ENCODE peak calls at places on chromosomes 11 and 22, in eight cellular contexts. B, U, V, J, H, T, W and I are unnamed samples.

GRCh38 chr11:19803506-19803998 is 90.9 kb downstream of the NAV2 start:
- DNase-seq in U (peak; percentile 69), W (no peak), T (no peak), H (no peak), J (no peak), V (no peak), B (peak; percentile 85), I (no peak)

GRCh38 chr11:134785059-134785458 is 373.0 kb upstream of the B3GAT1 start:
- DNase-seq in H (no peak), W (no peak), J (no peak), T (no peak), B (no peak), V (no peak), U (no peak), I (no peak)

GRCh38 chr11:115806056-115806455 is 301.8 kb upstream of the CADM1 start:
- DNase-seq in T (no peak), V (no peak), J (no peak), H (no peak), U (no peak), W (no peak), B (no peak), I (no peak)

GRCh38 chr11:20671856-20672546 is 2.6 kb downstream of the NELL1 start:
- DNase-seq in W (no peak), T (no peak), U (no peak), J (no peak), V (no peak), H (no peak), B (no peak), I (no peak)

GRCh38 chr11:73597340-73597955 is 464 bp downstream of the FAM168A start:
- DNase-seq in H (no peak), W (no peak), B (no peak), J (no peak), T (no peak), U (no peak), V (no peak), I (no peak)

GRCh38 chr22:48096411-48096810 is 1334.0 kb downstream of the TBC1D22A start:
- DNase-seq in J (no peak), B (no peak), V (no peak), W (no peak), U (no peak), T (no peak), H (no peak), I (no peak)

GRCh38 chr22:39773976-39774539 is 119.5 kb downstream of the ENTHD1 start:
- DNase-seq in T (no peak), J (peak; percentile 89), U (peak; percentile 13), B (no peak), H (peak; percentile 71), W (peak; percentile 3), V (no peak), I (peak; percentile 51)

GRCh38 chr11:33542921-33543320 is 157.7 kb downstream of the C11orf91 start:
- DNase-seq in H (peak; percentile 34), B (peak; percentile 67), J (peak; percentile 24), V (peak; percentile 22), W (peak; percentile 39), T (no peak), U (peak; percentile 44), I (peak; percentile 31)

GRCh38 chr22:22431271-22432220 is 77.0 kb downstream of the ZNF280B start:
- DNase-seq in H (peak; percentile 71), U (peak; percentile 72), J (peak; percentile 51), W (peak; percentile 32), B (peak; percentile 60), V (no peak), T (peak; percentile 52), I (peak; percentile 58)

GRCh38 chr11:114762437-114762836 is 84.1 kb downstream of the NXPE2 start:
- DNase-seq in J (peak; percentile 27), H (peak; percentile 29), B (peak; percentile 65), V (peak; percentile 21), W (peak; percentile 47), U (peak; percentile 86), T (no peak), I (no peak)

GRCh38 chr11:48019230-48019584 is 38.8 kb downstream of the PTPRJ start:
- DNase-seq in B (no peak), V (no peak), J (peak; percentile 76), T (no peak), W (peak; percentile 30), U (no peak), H (no peak), I (no peak)

GRCh38 chr11:45560935-45561330 is 104.5 kb downstream of the CHST1 start:
- DNase-seq in H (no peak), J (no peak), B (no peak), T (no peak), V (no peak), W (no peak), U (no peak), I (no peak)

GRCh38 chr22:19168088-19168890 is 10.2 kb downstream of the SLC25A1 start:
- DNase-seq in U (no peak), J (no peak), T (no peak), W (no peak), B (no peak), V (no peak), H (no peak), I (no peak)

GRCh38 chr11:61901353-61901858 is 10.1 kb upstream of the FADS3 start:
- DNase-seq in U (no peak), B (no peak), T (no peak), H (no peak), V (no peak), W (no peak), J (no peak), I (no peak)

GRCh38 chr11:69297926-69298777 is 4.2 kb downstream of the MYEOV start:
- DNase-seq in J (peak; percentile 31), H (peak; percentile 81), U (peak; percentile 85), B (peak; percentile 80), W (peak; percentile 83), V (peak; percentile 70), T (peak; percentile 77), I (no peak)

GRCh38 chr11:69295079-69295994 is 1.4 kb downstream of the MYEOV start:
- DNase-seq in U (no peak), H (no peak), B (no peak), W (no peak), T (peak; percentile 41), J (no peak), V (no peak), I (no peak)

GRCh38 chr11:69297225-69297925 is 3.4 kb downstream of the MYEOV start:
- DNase-seq in U (peak; percentile 94), J (peak; percentile 69), H (peak; percentile 84), B (peak; percentile 87), V (peak; percentile 87), T (peak; percentile 90), W (peak; percentile 100), I (peak; percentile 48)

GRCh38 chr11:69295995-69296889 is 2.3 kb downstream of the MYEOV start:
- DNase-seq in T (peak; percentile 39), B (peak; percentile 75), J (no peak), U (peak; percentile 50), V (no peak), H (no peak), W (peak; percentile 45), I (no peak)

DNA sequence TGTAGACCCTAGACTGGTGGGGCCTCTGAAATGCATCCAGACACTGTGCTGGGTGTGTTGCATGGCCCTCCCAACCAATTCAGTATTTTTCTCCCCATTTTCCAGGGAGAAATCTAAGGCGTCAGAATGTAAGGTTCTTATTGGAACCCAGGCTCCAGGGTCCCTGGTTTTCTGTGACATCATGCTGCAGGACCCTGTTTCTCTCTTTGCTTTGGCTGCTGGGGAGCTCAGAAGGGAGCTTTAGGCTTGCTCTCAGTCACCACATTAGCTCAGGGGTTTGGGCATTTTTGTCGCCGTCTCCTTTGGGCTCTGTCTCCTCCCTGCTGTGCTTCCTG is 2.9 kb downstream of the MYEOV start:
- DNase-seq in T (no peak), B (no peak), W (no peak), U (peak; percentile 59), V (no peak), J (no peak), H (no peak), I (no peak)
- H3K4me1 ChIP-seq in T (peaks cover 58% of the 10 kb centered on the region), B (peaks cover 32% of the 10 kb centered on the region), W (peaks cover 45% of the 10 kb centered on the region), U (peaks cover 42% of the 10 kb centered on the region), V (peaks cover 9% of the 10 kb centered on the region), J (peaks cover 41% of the 10 kb centered on the region), H (peaks cover 28% of the 10 kb centered on the region), I (peaks cover 37% of the 10 kb centered on the region)

GRCh38 chr11:13720940-13721339 is 52.5 kb downstream of the FAR1 start:
- DNase-seq in W (no peak), U (no peak), V (no peak), H (no peak), T (no peak), J (no peak), B (no peak), I (no peak)

GRCh38 chr11:13717331-13717730 is 48.9 kb downstream of the FAR1 start:
- DNase-seq in T (no peak), J (no peak), U (no peak), V (no peak), H (no peak), B (no peak), W (peak; percentile 84), I (no peak)

GRCh38 chr11:13721760-13722159 is 53.3 kb downstream of the FAR1 start:
- DNase-seq in W (peak; percentile 29), H (no peak), U (no peak), T (no peak), J (no peak), V (no peak), B (no peak), I (no peak)

GRCh38 chr11:13713982-13714381 is 45.5 kb downstream of the FAR1 start:
- DNase-seq in J (no peak), W (no peak), U (no peak), T (no peak), V (no peak), H (no peak), B (no peak), I (no peak)

DNA sequence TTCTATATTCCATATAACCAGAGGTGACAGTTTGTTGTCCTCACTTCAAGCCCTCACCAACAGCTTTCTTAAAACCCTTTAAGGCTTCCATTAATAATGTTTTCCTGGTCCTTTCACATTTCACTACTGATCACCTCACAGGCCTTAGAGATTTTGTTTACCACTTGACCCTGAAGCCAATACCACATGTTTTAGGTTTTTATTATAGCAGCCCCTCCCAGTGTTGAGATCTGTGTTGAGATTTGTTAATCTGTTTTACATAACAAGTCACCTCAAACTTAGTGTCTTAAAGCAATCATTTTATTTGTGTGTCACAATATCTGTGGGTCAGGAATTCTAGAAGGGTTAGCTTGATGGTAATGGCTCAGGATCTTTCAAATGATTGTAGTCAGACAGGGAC is 49.9 kb downstream of the FAR1 start:
- DNase-seq in V (no peak), W (no peak), J (no peak), U (no peak), H (no peak), T (no peak), B (no peak), I (no peak)
- H3K4me1 ChIP-seq in V (no peaks in the 10 kb centered on the region), W (no peaks in the 10 kb centered on the region), J (no peaks in the 10 kb centered on the region), U (no peaks in the 10 kb centered on the region), H (no peaks in the 10 kb centered on the region), T (no peaks in the 10 kb centered on the region), B (no peaks in the 10 kb centered on the region), I (no peaks in the 10 kb centered on the region)

GRCh38 chr11:120532082-120532481 is 20.5 kb downstream of the GRIK4 start:
- DNase-seq in B (no peak), W (no peak), U (no peak), H (no peak), T (no peak), V (no peak), J (no peak), I (no peak)
- H3K4me1 ChIP-seq in B (no peaks in the 10 kb centered on the region), W (no peaks in the 10 kb centered on the region), U (no peaks in the 10 kb centered on the region), H (no peaks in the 10 kb centered on the region), T (no peaks in the 10 kb centered on the region), V (no peaks in the 10 kb centered on the region), J (no peaks in the 10 kb centered on the region), I (no peaks in the 10 kb centered on the region)

DNA sequence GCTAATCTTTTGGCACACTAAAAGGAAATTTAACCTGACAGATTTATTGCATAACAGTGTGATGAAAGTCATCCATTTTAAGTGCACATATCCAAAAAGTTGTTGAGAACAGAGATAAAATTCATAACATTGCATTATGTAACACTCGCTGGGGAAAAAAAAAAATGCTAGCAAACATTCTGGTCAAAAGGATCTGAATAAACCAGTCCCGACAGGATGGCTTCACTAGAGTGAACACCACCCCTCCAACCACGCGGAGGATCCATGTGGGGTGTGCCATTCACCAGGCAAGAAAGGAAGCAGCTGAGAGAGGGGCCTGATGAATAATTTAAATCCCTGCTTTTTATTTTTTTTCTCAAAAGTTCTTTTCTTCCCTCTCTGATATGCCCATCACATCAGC is 258.7 kb downstream of the DCDC1 start:
- DNase-seq in W (no peak), T (no peak), H (no peak), B (no peak), V (no peak), J (no peak), U (no peak), I (no peak)
- H3K4me1 ChIP-seq in W (no peaks in the 10 kb centered on the region), T (no peaks in the 10 kb centered on the region), H (no peaks in the 10 kb centered on the region), B (peaks cover 6% of the 10 kb centered on the region), V (no peaks in the 10 kb centered on the region), J (no peaks in the 10 kb centered on the region), U (no peaks in the 10 kb centered on the region), I (no peaks in the 10 kb centered on the region)